ENCODE peak calls at places on chromosomes 13 and 19, in four cellular contexts. U is BE2C, Q is AG10803, R is heart right ventricle. X is an unnamed sample.

GRCh38 chr13:67084066-67084465 is 146.1 kb downstream of the PCDH9 start:
- DNase-seq in Q (no peak), R (no peak), U (no peak), X (peak)

GRCh38 chr13:53250272-53250875 is 221.8 kb downstream of the OLFM4 start:
- DNase-seq in U (peak), R (no peak), Q (peak), X (peak)

GRCh38 chr19:283395-283794 is 7.8 kb downstream of the PLPP2 start:
- DNase-seq in U (no peak), R (no peak), Q (no peak), X (no peak)

GRCh38 chr13:40351537-40352384 is 314.7 kb downstream of the FOXO1 start:
- DNase-seq in Q (no peak), U (no peak), R (no peak), X (no peak)

GRCh38 chr19:16676101-16676798 is 15.3 kb downstream of the TMEM38A start:
- DNase-seq in U (no peak), Q (no peak), R (no peak), X (no peak)

GRCh38 chr13:99617474-99618255 is 116.4 kb downstream of the TM9SF2 start:
- DNase-seq in Q (peak), R (peak), U (peak), X (peak)

GRCh38 chr19:17448190-17448967 is at the start of gene TMEM221:
- DNase-seq in R (peak), U (peak), Q (no peak), X (no peak)

GRCh38 chr19:44212865-44213346 is 574 bp downstream of the ZNF227 start:
- DNase-seq in Q (peak), R (no peak), U (no peak), X (peak)

GRCh38 chr19:11693505-11694499 is 44.9 kb downstream of the ZNF823 start:
- DNase-seq in U (peak), R (no peak), Q (peak), X (peak)

GRCh38 chr19:36064829-36065228 is 10.1 kb downstream of the WDR62 start:
- DNase-seq in R (no peak), Q (no peak), U (no peak), X (no peak)

GRCh38 chr19:44051654-44052402 is at the start of gene ZNF223:
- DNase-seq in Q (peak), U (peak), R (peak), X (peak)

GRCh38 chr13:52832268-52832667 is 16.2 kb downstream of the PCDH8 start:
- DNase-seq in U (no peak), Q (no peak), R (no peak), X (no peak)

GRCh38 chr19:12774588-12775555 is at the start of gene HOOK2:
- DNase-seq in R (no peak), U (no peak), Q (no peak), X (no peak)

GRCh38 chr19:14435320-14436050 is 2.4 kb downstream of the PKN1 start:
- DNase-seq in U (no peak), Q (no peak), R (no peak), X (no peak)

GRCh38 chr19:14440049-14440448 is 6.9 kb downstream of the PKN1 start:
- DNase-seq in R (peak), U (no peak), Q (no peak), X (peak)

GRCh38 chr19:14437578-14438140 is 4.6 kb downstream of the PKN1 start:
- DNase-seq in R (no peak), U (no peak), Q (no peak), X (peak)

GRCh38 chr19:14441041-14441938 is 8.2 kb downstream of the PKN1 start:
- DNase-seq in U (peak), Q (no peak), R (no peak), X (no peak)

DNA sequence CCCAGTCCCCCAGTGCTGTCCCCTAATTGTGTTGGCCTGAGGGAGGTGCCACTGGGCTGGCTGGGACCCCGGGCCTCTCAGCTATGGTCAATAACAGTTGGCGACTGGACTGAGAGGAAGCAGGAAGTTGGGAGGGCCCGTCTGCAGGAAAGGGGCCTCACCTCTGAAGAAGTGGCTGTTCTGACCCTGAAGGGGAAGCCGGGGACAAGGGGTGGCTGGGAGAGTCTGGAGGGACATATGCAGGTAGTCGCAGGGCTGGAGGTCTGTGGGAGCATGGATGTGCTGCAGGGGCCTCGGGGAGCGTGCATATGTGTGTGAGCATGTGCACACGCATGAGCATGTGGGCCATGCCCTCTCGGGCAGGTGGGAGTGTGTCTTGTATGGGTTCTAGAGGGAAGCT is 5.9 kb downstream of the PKN1 start:
- DNase-seq in R (no peak), U (no peak), Q (no peak), X (no peak)
- H3K4me3 ChIP-seq in R (no peak), U (no peak), Q (no peak), X (no peak)

GRCh38 chr13:93674337-93674755 is 447.7 kb downstream of the GPC6 start:
- DNase-seq in Q (peak), R (no peak), U (no peak), X (no peak)

GRCh38 chr13:93673885-93674284 is 447.3 kb downstream of the GPC6 start:
- DNase-seq in R (no peak), U (peak), Q (no peak), X (no peak)

GRCh38 chr13:93670858-93671257 is 444.3 kb downstream of the GPC6 start:
- DNase-seq in R (no peak), Q (no peak), U (no peak), X (no peak)

DNA sequence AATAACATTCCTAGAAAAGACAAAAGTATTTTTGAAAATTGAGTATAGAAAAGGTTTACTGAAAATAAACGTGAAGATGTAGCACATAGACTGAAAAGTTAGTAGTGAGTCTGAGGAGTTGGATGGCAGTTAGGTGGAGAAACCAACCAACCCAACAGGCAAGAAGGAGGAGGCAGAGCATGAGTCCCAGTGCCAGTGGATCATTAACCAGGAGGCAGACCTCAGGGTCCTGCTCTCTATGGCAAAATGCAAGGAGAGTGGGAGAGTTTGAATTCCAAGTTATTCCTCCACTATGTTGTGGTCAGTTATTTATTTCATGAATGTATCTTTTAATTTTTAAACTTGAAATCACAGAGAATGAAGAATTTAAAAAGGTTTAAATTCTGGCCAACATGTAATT is 446.4 kb downstream of the GPC6 start:
- DNase-seq in U (no peak), Q (no peak), R (no peak), X (no peak)
- TF ChIP-seq CTCF in U (no peak), Q (no peak), R (no peak), X (no peak)

GRCh38 chr13:106523566-106523965 is 11.9 kb downstream of the EFNB2 start:
- DNase-seq in U (peak), R (no peak), Q (peak), X (no peak)

GRCh38 chr13:106522112-106522511 is 13.3 kb downstream of the EFNB2 start:
- DNase-seq in U (no peak), Q (no peak), R (no peak), X (no peak)

GRCh38 chr13:106521101-106521799 is 14.2 kb downstream of the EFNB2 start:
- DNase-seq in R (no peak), U (no peak), Q (no peak), X (no peak)

GRCh38 chr13:106524108-106524507 is 11.4 kb downstream of the EFNB2 start:
- DNase-seq in R (no peak), U (peak), Q (no peak), X (no peak)

GRCh38 chr13:106522898-106523525 is 12.4 kb downstream of the EFNB2 start:
- DNase-seq in U (no peak), Q (no peak), R (no peak), X (peak)
- H3K4me3 ChIP-seq in U (peak), Q (no peak), R (no peak), X (peak)

GRCh38 chr19:30450945-30451344 is 78.8 kb downstream of the ZNF536 start:
- DNase-seq in U (no peak), Q (peak), R (peak), X (no peak)
- TF ChIP-seq CTCF in U (no peak), Q (no peak), R (no peak), X (no peak)

DNA sequence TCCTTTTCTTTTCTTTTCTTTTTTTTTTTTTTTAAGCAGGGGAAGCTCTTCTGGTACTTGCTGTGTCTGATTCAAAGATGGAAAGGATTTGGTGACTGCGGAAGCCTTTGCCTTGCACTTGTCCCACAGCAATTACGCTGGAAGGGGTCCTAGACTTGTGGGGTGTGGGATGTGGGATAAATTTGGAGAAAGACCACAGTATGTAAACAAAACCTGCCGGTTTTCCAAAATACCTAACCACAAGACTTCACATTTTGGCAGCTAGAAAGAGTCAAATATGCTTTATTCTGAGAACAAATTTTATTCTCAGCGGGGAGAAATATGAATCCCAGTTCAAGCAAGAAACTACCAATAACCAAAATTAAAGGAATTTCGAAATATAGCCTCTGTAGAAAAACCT is 176.5 kb downstream of the SPRY2 start:
- DNase-seq in U (no peak), Q (peak), R (no peak), X (no peak)
- H3K4me3 ChIP-seq in U (no peak), Q (no peak), R (no peak), X (no peak)

DNA sequence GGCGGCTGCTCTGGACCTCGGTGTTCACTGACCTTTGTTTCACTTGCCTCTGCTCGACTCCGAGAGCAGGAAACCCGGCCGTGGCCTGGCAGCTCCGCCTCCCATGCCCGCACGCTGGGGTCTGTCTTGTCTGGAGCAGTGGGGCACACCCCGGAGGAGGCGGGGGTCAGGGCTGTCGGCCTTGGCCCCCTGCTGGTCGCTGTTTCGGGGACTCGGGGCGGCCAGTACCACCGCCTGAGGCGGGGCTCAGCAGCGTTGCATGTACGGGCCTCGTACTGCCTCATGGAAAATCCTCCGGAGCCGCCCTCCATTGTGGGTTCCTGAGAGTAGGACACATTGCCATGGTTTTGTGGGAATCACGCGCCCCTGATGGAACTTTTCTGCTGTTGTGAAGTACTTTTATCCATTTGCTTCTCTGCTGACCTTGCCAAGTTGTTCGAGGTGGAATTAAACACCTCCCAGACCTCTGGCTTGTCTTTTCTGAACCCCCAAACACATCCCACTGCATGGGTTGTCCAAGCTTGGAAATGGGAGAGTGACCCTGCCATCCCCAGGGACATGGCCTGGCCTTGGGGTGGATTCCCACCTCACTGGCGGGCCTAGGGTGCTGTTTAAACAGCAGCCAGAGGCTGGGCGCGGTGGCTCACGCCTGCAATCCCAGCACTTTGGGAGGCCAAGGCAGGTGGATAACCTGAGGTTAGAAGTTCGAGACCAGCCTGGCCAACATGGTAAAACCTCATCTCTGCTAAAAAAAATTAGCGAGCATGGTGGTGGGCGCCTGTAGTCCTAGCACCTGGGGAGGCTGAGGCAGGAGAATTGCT is 5.5 kb upstream of the NDUFS7 start:
- DNase-seq in Q (no peak), U (no peak), R (peak), X (no peak)
- TF ChIP-seq CTCF in Q (no peak), U (peak), R (no peak), X (peak)

GRCh38 chr19:56372281-56372680 is 21.1 kb downstream of the ZNF582 start:
- DNase-seq in U (no peak), R (no peak), Q (no peak), X (no peak)

GRCh38 chr19:56377105-56377924 is 16.0 kb downstream of the ZNF582 start:
- DNase-seq in U (no peak), Q (no peak), R (no peak), X (no peak)
- H3K4me3 ChIP-seq in U (no peak), Q (no peak), R (no peak), X (no peak)

GRCh38 chr13:26377038-26377437 is 123.1 kb downstream of the CDK8 start:
- DNase-seq in U (peak), Q (peak), R (no peak), X (peak)
- TF ChIP-seq CTCF in U (peak), Q (peak), R (peak), X (peak)

X was measured in choroid plexus epithelial cell.